ENCODE peak calls at places on chromosome 22, in five cellular contexts. T, C, R, Y and N are unnamed samples.

GRCh38 chr22:42720263-42721044 is at the start of gene A4GALT:
- DNase-seq in T (no peak), C (no peak), R (no peak), Y (no peak), N (no peak)

GRCh38 chr22:30705710-30706651 is 11.3 kb downstream of the OSBP2 start:
- DNase-seq in T (no peak), C (no peak), R (no peak), Y (no peak), N (no peak)

GRCh38 chr22:32761251-32761903 is 40.1 kb upstream of the TIMP3 start:
- DNase-seq in T (peak), C (no peak), R (no peak), Y (no peak), N (no peak)

GRCh38 chr22:29202231-29203192 is 3.2 kb upstream of the EMID1 start:
- DNase-seq in T (peak), C (no peak), R (peak), Y (no peak), N (no peak)

GRCh38 chr22:25903294-25903693 is 161.3 kb downstream of the MYO18B start:
- DNase-seq in T (no peak), C (no peak), R (peak), Y (no peak), N (no peak)

GRCh38 chr22:19579113-19579811 is 55.1 kb upstream of the CLDN5 start:
- DNase-seq in T (no peak), C (no peak), R (no peak), Y (no peak), N (no peak)

GRCh38 chr22:36757608-36758220 is 18.2 kb downstream of the IFT27 start:
- DNase-seq in T (peak), C (peak), R (peak), Y (peak), N (no peak)

GRCh38 chr22:40556641-40557040 is 79.9 kb downstream of the MRTFA start:
- DNase-seq in T (no peak), C (no peak), R (no peak), Y (no peak), N (no peak)

GRCh38 chr22:31281733-31282132 is 10.6 kb downstream of the PIK3IP1 start:
- DNase-seq in T (no peak), C (peak), R (no peak), Y (no peak), N (no peak)

GRCh38 chr22:35611200-35611890 is 5.8 kb downstream of the MB start:
- DNase-seq in T (no peak), C (no peak), R (no peak), Y (no peak), N (no peak)

GRCh38 chr22:42623301-42623751 is 8.6 kb upstream of the POLDIP3 start:
- DNase-seq in T (no peak), C (no peak), R (no peak), Y (no peak), N (no peak)

GRCh38 chr22:19667872-19668740 is 46.2 kb upstream of the SEPTIN5 start:
- DNase-seq in T (no peak), C (no peak), R (no peak), Y (no peak), N (no peak)

GRCh38 chr22:42083119-42083518 is 3.6 kb downstream of the SMDT1 start:
- DNase-seq in T (no peak), C (no peak), R (no peak), Y (no peak), N (no peak)

GRCh38 chr22:41177040-41177625 is 28.0 kb upstream of the L3MBTL2 start:
- DNase-seq in T (no peak), C (no peak), R (no peak), Y (no peak), N (no peak)

GRCh38 chr22:41532908-41533825 is 11.1 kb downstream of the POLR3H start:
- DNase-seq in T (peak), C (peak), R (peak), Y (peak), N (no peak)

DNA sequence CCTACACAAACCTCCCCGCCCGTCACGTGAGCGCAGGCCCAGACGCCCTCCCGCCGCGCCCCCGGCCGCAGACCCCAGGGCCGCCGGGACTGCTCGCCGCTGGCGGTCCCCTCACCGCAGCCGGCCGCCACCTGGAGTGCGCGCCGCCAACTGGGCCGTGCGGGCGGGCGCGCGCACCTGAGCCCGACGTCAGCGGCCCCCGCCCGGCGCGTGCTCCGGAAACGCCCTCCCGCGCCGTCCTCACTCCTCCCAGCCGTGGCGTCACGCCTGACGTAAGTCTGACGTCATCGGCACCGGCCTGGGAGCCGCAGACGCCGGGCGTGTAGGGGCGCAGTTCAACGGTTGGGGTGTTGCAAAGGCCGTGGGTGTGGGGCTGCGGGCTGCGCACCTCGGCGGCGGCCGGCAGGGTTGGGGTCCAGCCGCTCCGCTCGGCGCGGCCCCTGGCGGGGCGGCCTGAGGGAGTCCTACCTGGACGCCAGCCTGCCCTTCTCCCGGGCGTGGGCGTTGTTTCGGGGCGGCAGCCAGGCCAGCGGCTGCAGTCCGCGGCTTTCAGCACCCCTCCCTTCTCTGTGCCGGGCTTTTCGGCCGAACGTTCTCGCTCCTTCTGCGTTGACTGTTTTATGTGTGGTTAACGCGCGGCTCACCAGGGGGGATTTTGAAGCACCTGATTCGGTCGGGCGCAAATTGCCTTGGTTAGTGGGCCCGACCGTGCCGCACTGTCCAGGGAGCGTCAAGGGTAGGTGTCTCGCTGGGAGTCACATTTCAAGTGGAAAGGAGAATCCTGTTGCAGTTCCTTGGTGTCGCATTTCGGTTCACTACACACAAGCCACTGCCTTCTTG is at the start of gene JOSD1:
- DNase-seq in T (peak), C (peak), R (peak), Y (peak), N (peak)
- TF ChIP-seq CTCF in T (no peak), C (peak), R (no peak), Y (peak), N (no peak)

DNA sequence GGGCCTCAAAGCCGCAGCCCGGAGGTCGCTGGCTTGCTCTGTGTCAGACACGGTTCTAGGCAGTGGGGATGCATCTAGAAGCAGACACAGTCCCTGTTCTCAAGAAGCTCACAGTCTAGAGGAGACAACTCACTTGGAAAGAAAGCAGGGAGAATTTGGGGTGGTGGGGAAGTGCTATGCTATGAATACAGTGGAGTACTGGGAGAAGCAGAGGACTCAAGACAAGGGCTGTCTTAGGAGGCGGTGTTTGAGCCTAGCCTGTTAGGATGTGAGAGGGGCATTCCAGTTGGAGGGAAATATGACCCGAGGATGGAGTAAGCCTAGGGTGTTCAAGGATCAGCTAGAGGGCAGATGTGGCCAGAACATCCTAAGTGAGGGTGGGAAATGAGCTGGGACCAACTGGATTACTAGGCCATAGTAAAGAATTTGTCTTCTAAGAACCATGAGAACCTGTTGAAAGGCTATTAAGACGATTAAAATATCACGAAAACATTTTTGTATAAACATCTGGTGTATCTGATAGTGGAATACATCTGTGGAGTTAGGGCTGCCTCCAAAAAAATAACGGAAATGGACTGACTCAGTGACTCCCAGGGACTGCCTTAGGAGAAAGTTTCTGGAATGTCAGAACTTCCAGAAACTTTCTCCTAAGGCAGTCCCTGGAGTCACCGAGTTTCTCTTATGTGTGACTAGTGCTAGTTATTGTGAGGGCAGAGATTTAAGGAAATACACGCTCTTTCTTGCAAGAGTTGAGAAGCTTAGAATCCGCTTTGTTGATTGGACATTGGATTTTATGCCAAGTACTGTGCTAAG is 1.1 kb upstream of the PITPNB start:
- DNase-seq in T (peak), C (peak), R (peak), Y (no peak), N (no peak)
- TF ChIP-seq CTCF in T (no peak), C (no peak), R (peak), Y (no peak), N (no peak)

GRCh38 chr22:24485608-24486007 is 9.5 kb upstream of the UPB1 start:
- DNase-seq in T (no peak), C (no peak), R (peak), Y (no peak), N (no peak)
- TF ChIP-seq CTCF in T (no peak), C (no peak), R (peak), Y (no peak), N (no peak)

GRCh38 chr22:46027219-46028068 is 50.5 kb upstream of the WNT7B start:
- DNase-seq in T (peak), C (peak), R (no peak), Y (peak), N (peak)
- TF ChIP-seq CTCF in T (peak), C (no peak), R (no peak), Y (no peak), N (peak)

GRCh38 chr22:37967147-37967546 is 13.6 kb downstream of the POLR2F start:
- DNase-seq in T (no peak), C (no peak), R (no peak), Y (no peak), N (no peak)
- TF ChIP-seq CTCF in T (no peak), C (no peak), R (no peak), Y (no peak), N (no peak)

GRCh38 chr22:24420977-24421343 is 6.4 kb upstream of the ADORA2A start:
- DNase-seq in T (no peak), C (no peak), R (no peak), Y (no peak), N (no peak)

GRCh38 chr22:24419480-24419860 is 7.9 kb upstream of the ADORA2A start:
- DNase-seq in T (no peak), C (no peak), R (no peak), Y (no peak), N (no peak)

GRCh38 chr22:24422078-24422665 is 5.2 kb upstream of the ADORA2A start:
- DNase-seq in T (no peak), C (no peak), R (no peak), Y (no peak), N (no peak)

GRCh38 chr22:24420072-24420976 is 7.1 kb upstream of the ADORA2A start:
- DNase-seq in T (no peak), C (peak), R (no peak), Y (no peak), N (no peak)

GRCh38 chr22:24421428-24421931 is 5.9 kb upstream of the ADORA2A start:
- DNase-seq in T (no peak), C (no peak), R (no peak), Y (no peak), N (no peak)
- TF ChIP-seq CTCF in T (no peak), C (no peak), R (peak), Y (peak), N (no peak)

DNA sequence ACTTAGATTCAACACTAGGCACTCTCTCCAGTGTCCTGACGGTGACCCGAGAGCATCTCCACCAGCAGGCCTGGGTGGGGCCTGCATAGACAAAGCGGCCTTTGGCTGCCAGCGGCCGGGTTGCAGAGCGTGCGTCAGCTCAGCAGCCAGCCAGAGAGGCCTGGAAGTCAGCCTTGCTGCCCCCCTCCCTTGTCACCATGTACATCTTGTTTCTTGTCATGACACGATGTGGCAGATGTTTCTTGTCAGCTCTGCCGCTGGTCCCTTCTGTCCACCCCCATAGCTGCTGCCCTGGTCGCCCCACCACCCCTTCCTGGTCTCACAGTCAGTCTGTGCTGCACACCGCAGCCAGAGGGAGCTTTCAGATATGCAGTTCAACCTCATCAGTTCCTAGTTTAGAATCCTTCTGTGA is 33.1 kb upstream of the CBX7 start:
- DNase-seq in T (no peak), C (peak), R (peak), Y (no peak), N (peak)
- TF ChIP-seq CTCF in T (no peak), C (peak), R (peak), Y (no peak), N (no peak)

DNA sequence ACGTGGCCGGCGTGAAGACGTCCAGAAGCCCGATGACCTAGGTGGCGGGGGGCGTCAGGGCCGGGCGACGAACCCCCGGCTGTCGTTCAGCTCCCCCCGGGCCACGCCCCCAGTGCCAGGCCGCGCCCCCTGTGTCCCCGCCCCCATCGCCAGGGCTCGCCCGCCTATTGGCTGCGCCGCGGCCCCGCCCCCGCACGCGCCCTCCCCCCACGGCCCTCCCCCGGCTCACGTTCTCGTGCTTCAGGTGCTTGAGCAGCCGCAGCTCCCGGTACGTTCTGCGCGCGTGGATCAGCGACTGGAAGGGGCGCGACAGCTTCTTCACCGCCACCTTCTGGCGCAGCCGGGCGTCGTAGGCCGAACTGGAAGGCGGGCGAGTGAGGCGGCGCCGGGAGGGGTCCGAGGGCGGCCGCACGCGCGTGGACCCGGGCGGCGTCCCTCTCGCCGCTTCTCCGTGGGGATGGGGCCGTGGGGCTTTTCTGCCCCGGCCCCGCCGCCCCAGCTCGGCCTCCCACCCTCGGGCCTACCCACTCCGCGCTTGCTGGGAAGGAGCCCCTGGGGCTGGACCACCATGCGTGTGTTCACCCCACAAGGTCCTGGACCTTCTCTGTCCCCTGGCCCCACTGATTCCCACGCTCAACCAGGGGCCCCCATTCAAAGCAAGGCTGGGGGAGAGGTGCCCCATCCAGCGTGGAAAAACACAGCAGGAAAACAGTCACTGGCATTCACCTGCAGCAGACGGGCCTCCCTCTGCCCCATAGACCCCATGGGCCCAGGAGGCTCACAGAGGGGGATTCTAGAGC is 2.4 kb downstream of the MAPK11 start:
- DNase-seq in T (no peak), C (peak), R (no peak), Y (no peak), N (no peak)
- TF ChIP-seq CTCF in T (peak), C (no peak), R (no peak), Y (peak), N (no peak)

GRCh38 chr22:23383491-23384450 is 196.3 kb downstream of the IGLL1 start:
- DNase-seq in T (peak), C (no peak), R (peak), Y (no peak), N (peak)

GRCh38 chr22:23380230-23380573 is 199.9 kb downstream of the IGLL1 start:
- DNase-seq in T (peak), C (no peak), R (peak), Y (no peak), N (no peak)

GRCh38 chr22:23382796-23383195 is 197.3 kb downstream of the IGLL1 start:
- DNase-seq in T (peak), C (no peak), R (no peak), Y (no peak), N (peak)

GRCh38 chr22:23380911-23381310 is 199.2 kb downstream of the IGLL1 start:
- DNase-seq in T (peak), C (no peak), R (no peak), Y (no peak), N (no peak)

DNA sequence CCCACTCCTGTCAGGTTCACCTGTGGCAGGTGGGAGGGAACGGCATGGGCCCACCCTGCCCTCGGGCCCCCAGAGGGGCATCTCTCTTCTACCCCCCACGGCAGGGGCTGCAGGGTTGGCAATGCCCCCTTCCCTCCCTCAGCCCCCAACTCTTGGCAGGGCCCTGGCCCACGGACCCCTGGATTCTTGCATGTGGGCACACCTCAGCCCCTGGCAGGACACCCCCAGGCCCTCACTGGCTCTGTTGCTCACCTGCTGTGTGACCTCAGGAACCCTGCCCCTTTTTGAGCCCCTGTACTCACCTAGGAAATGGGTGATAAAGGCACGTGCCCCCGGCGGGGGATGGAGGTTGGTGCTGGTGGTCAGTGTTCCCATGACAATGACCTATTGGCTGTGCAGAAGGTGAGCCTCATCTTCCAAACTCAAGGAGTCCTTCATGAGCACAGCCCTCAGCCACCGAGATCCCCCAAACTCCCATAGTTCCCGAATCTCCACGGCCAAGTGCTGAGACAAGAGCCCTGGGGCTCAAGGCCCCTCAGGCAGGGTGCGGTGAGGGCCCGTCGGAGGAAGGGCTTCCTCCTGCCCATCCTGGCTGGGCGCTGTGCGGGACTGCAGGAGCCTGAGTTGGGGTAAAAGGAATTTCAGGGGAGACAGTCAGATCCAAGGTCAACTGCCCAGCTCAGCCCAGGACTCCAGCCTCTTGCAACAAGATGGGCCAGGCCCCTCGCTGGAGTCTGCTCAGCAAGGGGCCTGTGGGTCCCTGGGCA is 198.2 kb downstream of the IGLL1 start:
- DNase-seq in T (peak), C (no peak), R (no peak), Y (no peak), N (peak)
- TF ChIP-seq CTCF in T (no peak), C (no peak), R (no peak), Y (no peak), N (no peak)